ENCODE peak calls at places on chromosomes 12 and 14, in seven cellular contexts. One of them, this sample, is unnamed. For H3K27me3, the result is how much of the 10 kb centered on the place peaks cover.

GRCh38 chr12:2273751-2274150 is 221.0 kb downstream of the CACNA1C start:
- DNase-seq in breast epithelium: no peak
- DNase-seq in DND-41: no peak
- DNase-seq in AG04450: no peak
- DNase-seq in ovary: no peak
- DNase-seq in bronchial epithelial cell: no peak
- DNase-seq in naive thymus-derived CD4-positive, alpha-beta T cell: no peak
- DNase-seq in this sample: no peak

GRCh38 chr14:51539571-51540037 is 112.1 kb upstream of the FRMD6 start:
- DNase-seq in DND-41: no peak
- DNase-seq in naive thymus-derived CD4-positive, alpha-beta T cell: no peak
- DNase-seq in AG04450: peak
- DNase-seq in ovary: no peak
- DNase-seq in breast epithelium: no peak
- DNase-seq in bronchial epithelial cell: peak
- DNase-seq in this sample: no peak

GRCh38 chr12:115451151-115451784 is 767.3 kb upstream of the TBX3 start:
- DNase-seq in naive thymus-derived CD4-positive, alpha-beta T cell: no peak
- DNase-seq in ovary: no peak
- DNase-seq in breast epithelium: no peak
- DNase-seq in DND-41: no peak
- DNase-seq in bronchial epithelial cell: no peak
- DNase-seq in AG04450: no peak
- DNase-seq in this sample: no peak

GRCh38 chr12:89663577-89664357 is 44.9 kb downstream of the ATP2B1 start:
- DNase-seq in breast epithelium: no peak
- DNase-seq in bronchial epithelial cell: peak
- DNase-seq in DND-41: no peak
- DNase-seq in naive thymus-derived CD4-positive, alpha-beta T cell: no peak
- DNase-seq in ovary: no peak
- DNase-seq in AG04450: no peak
- DNase-seq in this sample: no peak

GRCh38 chr12:117986705-117987469 is 18.1 kb upstream of the KSR2 start:
- DNase-seq in naive thymus-derived CD4-positive, alpha-beta T cell: no peak
- DNase-seq in AG04450: no peak
- DNase-seq in breast epithelium: no peak
- DNase-seq in bronchial epithelial cell: peak
- DNase-seq in ovary: no peak
- DNase-seq in DND-41: no peak
- DNase-seq in this sample: no peak

GRCh38 chr12:111298583-111299436 is 70.1 kb downstream of the PHETA1 start:
- DNase-seq in DND-41: peak
- DNase-seq in breast epithelium: no peak
- DNase-seq in AG04450: peak
- DNase-seq in bronchial epithelial cell: peak
- DNase-seq in naive thymus-derived CD4-positive, alpha-beta T cell: peak
- DNase-seq in ovary: peak
- DNase-seq in this sample: peak

GRCh38 chr12:47882796-47883546 is 21.8 kb downstream of the VDR start:
- DNase-seq in naive thymus-derived CD4-positive, alpha-beta T cell: no peak
- DNase-seq in bronchial epithelial cell: peak
- DNase-seq in ovary: no peak
- DNase-seq in AG04450: no peak
- DNase-seq in DND-41: no peak
- DNase-seq in breast epithelium: no peak
- DNase-seq in this sample: no peak

GRCh38 chr12:113314121-113314529 is 20.8 kb downstream of the SLC8B1 start:
- DNase-seq in DND-41: no peak
- DNase-seq in breast epithelium: no peak
- DNase-seq in bronchial epithelial cell: no peak
- DNase-seq in ovary: no peak
- DNase-seq in naive thymus-derived CD4-positive, alpha-beta T cell: no peak
- DNase-seq in AG04450: no peak
- DNase-seq in this sample: no peak

GRCh38 chr12:16984484-16984883 is 378.5 kb upstream of the LMO3 start:
- DNase-seq in AG04450: no peak
- DNase-seq in bronchial epithelial cell: no peak
- DNase-seq in DND-41: no peak
- DNase-seq in naive thymus-derived CD4-positive, alpha-beta T cell: no peak
- DNase-seq in breast epithelium: no peak
- DNase-seq in ovary: no peak
- DNase-seq in this sample: no peak

GRCh38 chr12:103181366-103182152 is 224.1 kb downstream of the ASCL1 start:
- DNase-seq in breast epithelium: no peak
- DNase-seq in naive thymus-derived CD4-positive, alpha-beta T cell: no peak
- DNase-seq in ovary: no peak
- DNase-seq in DND-41: no peak
- DNase-seq in bronchial epithelial cell: no peak
- DNase-seq in AG04450: no peak
- DNase-seq in this sample: no peak

GRCh38 chr14:88983755-88984154 is 159.3 kb downstream of the TTC8 start:
- DNase-seq in breast epithelium: no peak
- DNase-seq in naive thymus-derived CD4-positive, alpha-beta T cell: no peak
- DNase-seq in ovary: no peak
- DNase-seq in AG04450: peak
- DNase-seq in bronchial epithelial cell: peak
- DNase-seq in DND-41: no peak
- DNase-seq in this sample: no peak

GRCh38 chr12:45518516-45519235 is 210.8 kb upstream of the ARID2 start:
- DNase-seq in breast epithelium: no peak
- DNase-seq in DND-41: no peak
- DNase-seq in AG04450: no peak
- DNase-seq in ovary: no peak
- DNase-seq in bronchial epithelial cell: no peak
- DNase-seq in naive thymus-derived CD4-positive, alpha-beta T cell: no peak
- DNase-seq in this sample: peak

GRCh38 chr12:51549637-51550036 is 41.4 kb upstream of the SCN8A start:
- DNase-seq in bronchial epithelial cell: no peak
- DNase-seq in breast epithelium: no peak
- DNase-seq in DND-41: no peak
- DNase-seq in AG04450: no peak
- DNase-seq in ovary: no peak
- DNase-seq in naive thymus-derived CD4-positive, alpha-beta T cell: no peak
- DNase-seq in this sample: no peak

GRCh38 chr14:106879241-106879640 is 1352.9 kb downstream of the TMEM121 start:
- DNase-seq in AG04450: no peak
- DNase-seq in bronchial epithelial cell: peak
- DNase-seq in breast epithelium: no peak
- DNase-seq in ovary: no peak
- DNase-seq in DND-41: peak
- DNase-seq in naive thymus-derived CD4-positive, alpha-beta T cell: no peak
- DNase-seq in this sample: peak

GRCh38 chr12:5557906-5558305 is 126.0 kb downstream of the NTF3 start:
- DNase-seq in breast epithelium: no peak
- DNase-seq in AG04450: no peak
- DNase-seq in bronchial epithelial cell: no peak
- DNase-seq in naive thymus-derived CD4-positive, alpha-beta T cell: no peak
- DNase-seq in ovary: no peak
- DNase-seq in DND-41: no peak
- DNase-seq in this sample: no peak

GRCh38 chr14:52076334-52076733 is 7.5 kb upstream of the NID2 start:
- DNase-seq in naive thymus-derived CD4-positive, alpha-beta T cell: no peak
- DNase-seq in bronchial epithelial cell: no peak
- DNase-seq in AG04450: no peak
- DNase-seq in DND-41: no peak
- DNase-seq in breast epithelium: no peak
- DNase-seq in ovary: no peak
- DNase-seq in this sample: no peak

GRCh38 chr14:21042918-21043317 is 756 bp downstream of the RNASE7 start:
- DNase-seq in AG04450: no peak
- DNase-seq in naive thymus-derived CD4-positive, alpha-beta T cell: no peak
- DNase-seq in DND-41: no peak
- DNase-seq in breast epithelium: no peak
- DNase-seq in ovary: no peak
- DNase-seq in bronchial epithelial cell: peak
- DNase-seq in this sample: no peak

GRCh38 chr12:119642986-119643385 is 24.9 kb upstream of the PRKAB1 start:
- DNase-seq in AG04450: no peak
- DNase-seq in bronchial epithelial cell: no peak
- DNase-seq in breast epithelium: no peak
- DNase-seq in ovary: no peak
- DNase-seq in naive thymus-derived CD4-positive, alpha-beta T cell: no peak
- DNase-seq in DND-41: no peak
- DNase-seq in this sample: no peak

GRCh38 chr12:60419986-60420385 is 824.2 kb downstream of the SLC16A7 start:
- DNase-seq in naive thymus-derived CD4-positive, alpha-beta T cell: no peak
- DNase-seq in DND-41: no peak
- DNase-seq in ovary: no peak
- DNase-seq in AG04450: no peak
- DNase-seq in bronchial epithelial cell: no peak
- DNase-seq in breast epithelium: no peak
- DNase-seq in this sample: no peak

GRCh38 chr12:98955284-98955683 is 310.2 kb downstream of the APAF1 start:
- DNase-seq in bronchial epithelial cell: peak
- DNase-seq in DND-41: peak
- DNase-seq in ovary: no peak
- DNase-seq in AG04450: no peak
- DNase-seq in breast epithelium: no peak
- DNase-seq in naive thymus-derived CD4-positive, alpha-beta T cell: no peak
- DNase-seq in this sample: no peak

GRCh38 chr14:35742448-35742847 is 66.6 kb downstream of the RALGAPA1 start:
- DNase-seq in breast epithelium: no peak
- DNase-seq in DND-41: no peak
- DNase-seq in naive thymus-derived CD4-positive, alpha-beta T cell: no peak
- DNase-seq in AG04450: no peak
- DNase-seq in ovary: no peak
- DNase-seq in bronchial epithelial cell: no peak
- DNase-seq in this sample: no peak

GRCh38 chr14:35747379-35747778 is 61.7 kb downstream of the RALGAPA1 start:
- DNase-seq in bronchial epithelial cell: no peak
- DNase-seq in breast epithelium: no peak
- DNase-seq in ovary: no peak
- DNase-seq in AG04450: peak
- DNase-seq in DND-41: no peak
- DNase-seq in naive thymus-derived CD4-positive, alpha-beta T cell: no peak
- DNase-seq in this sample: no peak

GRCh38 chr14:35742032-35742371 is 67.1 kb downstream of the RALGAPA1 start:
- DNase-seq in breast epithelium: no peak
- DNase-seq in bronchial epithelial cell: no peak
- DNase-seq in ovary: no peak
- DNase-seq in AG04450: no peak
- DNase-seq in DND-41: no peak
- DNase-seq in naive thymus-derived CD4-positive, alpha-beta T cell: no peak
- DNase-seq in this sample: no peak

GRCh38 chr14:35740215-35740614 is 68.9 kb downstream of the RALGAPA1 start:
- DNase-seq in DND-41: no peak
- DNase-seq in ovary: no peak
- DNase-seq in AG04450: no peak
- DNase-seq in naive thymus-derived CD4-positive, alpha-beta T cell: no peak
- DNase-seq in breast epithelium: no peak
- DNase-seq in bronchial epithelial cell: no peak
- DNase-seq in this sample: no peak

GRCh38 chr14:35741345-35742031 is 67.6 kb downstream of the RALGAPA1 start:
- DNase-seq in naive thymus-derived CD4-positive, alpha-beta T cell: no peak
- DNase-seq in breast epithelium: no peak
- DNase-seq in DND-41: no peak
- DNase-seq in bronchial epithelial cell: no peak
- DNase-seq in AG04450: no peak
- DNase-seq in ovary: no peak
- DNase-seq in this sample: no peak
- H3K27me3 ChIP-seq in naive thymus-derived CD4-positive, alpha-beta T cell: under half
- H3K27me3 ChIP-seq in breast epithelium: under half
- H3K27me3 ChIP-seq in DND-41: under half
- H3K27me3 ChIP-seq in bronchial epithelial cell: under half
- H3K27me3 ChIP-seq in AG04450: under half
- H3K27me3 ChIP-seq in ovary: under half
- H3K27me3 ChIP-seq in this sample: under half

DNA sequence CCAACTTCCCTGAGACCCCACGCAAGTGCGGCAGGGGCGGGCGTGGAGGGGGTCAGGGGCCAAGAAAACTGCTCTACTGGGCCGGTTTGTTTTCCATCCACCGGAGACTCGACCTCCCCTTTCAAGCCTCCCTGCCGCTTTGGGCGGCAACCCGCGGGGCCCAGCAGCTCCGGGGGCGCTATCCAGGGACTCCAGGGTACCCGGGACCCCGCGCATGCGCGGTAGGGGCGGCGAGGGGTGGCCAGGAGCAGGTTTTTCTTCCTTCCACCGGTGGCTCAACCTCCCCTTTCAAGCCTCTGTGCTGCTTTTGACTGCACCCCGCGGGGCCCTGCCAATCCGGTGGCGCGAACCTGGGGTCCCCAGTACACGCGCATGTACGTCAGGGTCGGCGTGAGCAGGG is 323.5 kb downstream of the ALG10 start:
- DNase-seq in ovary: no peak
- DNase-seq in naive thymus-derived CD4-positive, alpha-beta T cell: no peak
- DNase-seq in DND-41: no peak
- DNase-seq in bronchial epithelial cell: no peak
- DNase-seq in breast epithelium: no peak
- DNase-seq in AG04450: no peak
- DNase-seq in this sample: no peak
- H3K4me3 ChIP-seq in ovary: no peak
- H3K4me3 ChIP-seq in naive thymus-derived CD4-positive, alpha-beta T cell: no peak
- H3K4me3 ChIP-seq in DND-41: no peak
- H3K4me3 ChIP-seq in bronchial epithelial cell: no peak
- H3K4me3 ChIP-seq in breast epithelium: no peak
- H3K4me3 ChIP-seq in AG04450: no peak
- H3K4me3 ChIP-seq in this sample: no peak

DNA sequence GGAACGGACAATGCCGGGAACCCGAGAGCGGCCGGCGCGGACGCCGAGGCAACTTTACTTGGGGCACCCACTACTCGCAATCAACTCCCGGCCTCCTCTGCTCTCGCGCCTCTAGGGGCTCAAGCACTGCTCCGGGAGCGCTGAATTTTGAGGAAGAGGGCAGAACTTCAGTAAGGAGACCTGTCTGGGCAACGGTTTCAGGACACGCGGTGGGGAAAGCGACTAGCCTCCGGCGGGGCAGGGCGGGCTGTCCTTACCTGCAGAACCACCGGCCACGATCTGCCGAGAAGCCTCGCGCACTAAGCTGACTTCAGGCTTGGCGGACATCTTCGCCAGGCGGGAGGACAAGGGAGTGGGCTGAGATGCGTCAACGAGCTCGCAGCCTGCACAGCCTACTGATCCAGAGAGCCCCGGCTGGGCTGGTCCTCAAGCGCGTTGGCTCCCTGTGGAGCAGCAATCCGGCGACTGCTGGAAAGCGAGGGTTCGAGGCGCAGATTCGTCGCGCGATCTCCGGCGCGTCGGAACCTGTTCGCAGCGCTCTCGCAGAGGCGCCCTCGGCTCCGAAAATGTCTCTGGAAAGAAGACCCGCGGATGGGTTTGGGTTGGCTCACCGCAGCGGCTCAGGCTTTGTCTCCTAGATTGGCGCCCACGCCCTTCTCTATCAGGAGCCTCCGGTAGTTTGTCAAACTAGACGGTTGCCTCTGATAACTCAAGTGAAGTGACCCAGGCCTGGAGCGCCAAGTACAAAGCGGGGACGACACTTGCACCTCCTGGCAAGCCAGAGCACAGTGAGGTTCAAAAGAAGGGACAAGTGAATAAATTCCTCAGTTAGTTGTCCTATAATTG is at the start of gene SLC25A21:
- DNase-seq in breast epithelium: peak
- DNase-seq in bronchial epithelial cell: peak
- DNase-seq in AG04450: peak
- DNase-seq in ovary: peak
- DNase-seq in DND-41: no peak
- DNase-seq in naive thymus-derived CD4-positive, alpha-beta T cell: no peak
- DNase-seq in this sample: no peak
- H3K27me3 ChIP-seq in breast epithelium: under half
- H3K27me3 ChIP-seq in bronchial epithelial cell: under half
- H3K27me3 ChIP-seq in AG04450: under half
- H3K27me3 ChIP-seq in ovary: under half
- H3K27me3 ChIP-seq in DND-41: under half
- H3K27me3 ChIP-seq in naive thymus-derived CD4-positive, alpha-beta T cell: under half
- H3K27me3 ChIP-seq in this sample: under half

GRCh38 chr12:105331805-105332251 is 1.3 kb downstream of the C12orf75 start:
- DNase-seq in DND-41: peak
- DNase-seq in breast epithelium: no peak
- DNase-seq in ovary: no peak
- DNase-seq in AG04450: no peak
- DNase-seq in bronchial epithelial cell: no peak
- DNase-seq in naive thymus-derived CD4-positive, alpha-beta T cell: no peak
- DNase-seq in this sample: no peak
- H3K4me3 ChIP-seq in DND-41: peak
- H3K4me3 ChIP-seq in breast epithelium: no peak
- H3K4me3 ChIP-seq in ovary: no peak
- H3K4me3 ChIP-seq in AG04450: peak
- H3K4me3 ChIP-seq in bronchial epithelial cell: no peak
- H3K4me3 ChIP-seq in naive thymus-derived CD4-positive, alpha-beta T cell: peak
- H3K4me3 ChIP-seq in this sample: peak

This sample was measured in CD8-positive, alpha-beta memory T cell.